ENCODE peak calls at places on chromosome 5, in ten cellular contexts. J is T-helper 17 cell, P is cardiac muscle cell, F is NCI-H510A treated with DMSO at 0.1 percent for 48 hours, L is RPMI7951, Q is neuronal stem cell, G is left cardiac atrium, A is NCI-H1694 treated with DMSO at 0.1 percent for 48 hours, S is Calu3, N is tibial nerve. C is an unnamed sample.
A peak's percentile ranks its signal among the peaks of the same experiment; 100 is the strongest.

GRCh38 chr5:130324953-130325671 is 420.8 kb downstream of the CHSY3 start:
- DNase-seq in J (no peak), P (no peak), F (no peak), L (no peak), Q (no peak), G (no peak), A (no peak), S (no peak), N (no peak), C (no peak)

GRCh38 chr5:5788793-5789192 is 366.3 kb downstream of the ICE1 start:
- DNase-seq in J (no peak), P (no peak), F (no peak), L (no peak), Q (no peak), G (no peak), A (no peak), S (no peak), N (no peak), C (no peak)

GRCh38 chr5:73943375-73943774 is 317.4 kb downstream of the ARHGEF28 start:
- DNase-seq in J (no peak), P (no peak), F (no peak), L (no peak), Q (no peak), G (no peak), A (no peak), S (no peak), N (no peak), C (no peak)

GRCh38 chr5:173238312-173239232 is 3.6 kb upstream of the NKX2-5 start:
- DNase-seq in J (no peak), P (peak; percentile 50), F (peak; percentile 25), L (peak; percentile 12), Q (no peak), G (no peak), A (no peak), S (no peak), N (no peak), C (no peak)

GRCh38 chr5:181205735-181206401 is 872 bp upstream of the TRIM7 start:
- DNase-seq in J (no peak), P (peak; percentile 39), F (no peak), L (no peak), Q (no peak), G (peak; percentile 42), A (no peak), S (no peak), N (no peak), C (no peak)

GRCh38 chr5:8192840-8193239 is 323.9 kb downstream of the MTRR start:
- DNase-seq in J (no peak), P (no peak), F (no peak), L (no peak), Q (no peak), G (no peak), A (no peak), S (no peak), N (no peak), C (no peak)

GRCh38 chr5:162068412-162068811 is 839 bp downstream of the GABRG2 start:
- DNase-seq in J (no peak), P (peak; percentile 89), F (no peak), L (peak; percentile 2), Q (peak; percentile 90), G (peak; percentile 20), A (no peak), S (no peak), N (no peak), C (peak; percentile 37)

GRCh38 chr5:82942083-82942881 is 134.9 kb downstream of the TMEM167A start:
- DNase-seq in J (no peak), P (no peak), F (no peak), L (no peak), Q (no peak), G (no peak), A (no peak), S (no peak), N (no peak), C (no peak)

GRCh38 chr5:36199620-36200019 is 42.1 kb downstream of the NADK2 start:
- DNase-seq in J (no peak), P (no peak), F (no peak), L (no peak), Q (no peak), G (no peak), A (no peak), S (no peak), N (no peak), C (no peak)

GRCh38 chr5:139482050-139482889 is at the start of gene STING1:
- DNase-seq in J (peak; percentile 23), P (peak; percentile 48), F (peak; percentile 86), L (peak; percentile 95), Q (no peak), G (peak; percentile 91), A (peak; percentile 29), S (peak; percentile 89), N (peak; percentile 88), C (peak; percentile 99)

GRCh38 chr5:10702040-10702629 is 58.9 kb downstream of the DAP start:
- DNase-seq in J (no peak), P (no peak), F (no peak), L (peak; percentile 95), Q (no peak), G (peak; percentile 47), A (no peak), S (peak; percentile 50), N (no peak), C (peak; percentile 93)

GRCh38 chr5:16965581-16965980 is 29.5 kb upstream of the MYO10 start:
- DNase-seq in J (no peak), P (no peak), F (no peak), L (no peak), Q (peak; percentile 14), G (no peak), A (no peak), S (no peak), N (no peak), C (no peak)

GRCh38 chr5:147830035-147830434 is 1.4 kb downstream of the SPINK1 start:
- DNase-seq in J (no peak), P (no peak), F (no peak), L (no peak), Q (no peak), G (no peak), A (no peak), S (no peak), N (no peak), C (no peak)

GRCh38 chr5:65482280-65482726 is 583 bp upstream of the ADAMTS6 start:
- DNase-seq in J (no peak), P (peak; percentile 25), F (peak; percentile 33), L (peak; percentile 48), Q (no peak), G (no peak), A (no peak), S (no peak), N (no peak), C (peak; percentile 19)

GRCh38 chr5:83219495-83219894 is 142.1 kb downstream of the XRCC4 start:
- DNase-seq in J (no peak), P (no peak), F (no peak), L (no peak), Q (no peak), G (no peak), A (no peak), S (no peak), N (no peak), C (no peak)

GRCh38 chr5:58497956-58498942 is 7.0 kb downstream of the GAPT start:
- DNase-seq in J (no peak), P (peak; percentile 51), F (peak; percentile 14), L (peak; percentile 11), Q (peak; percentile 12), G (peak; percentile 30), A (no peak), S (peak; percentile 59), N (peak; percentile 71), C (peak; percentile 6)

GRCh38 chr5:179345429-179346321 is at the start of gene ADAMTS2:
- DNase-seq in J (no peak), P (peak; percentile 74), F (no peak), L (peak; percentile 11), Q (peak; percentile 57), G (peak; percentile 73), A (no peak), S (no peak), N (no peak), C (no peak)

GRCh38 chr5:56456002-56456401 is 222.9 kb upstream of the ANKRD55 start:
- DNase-seq in J (no peak), P (no peak), F (no peak), L (peak; percentile 73), Q (no peak), G (no peak), A (no peak), S (no peak), N (no peak), C (peak; percentile 36)

GRCh38 chr5:14208071-14209021 is 65.2 kb downstream of the TRIO start:
- DNase-seq in J (no peak), P (no peak), F (peak; percentile 91), L (peak; percentile 77), Q (no peak), G (no peak), A (no peak), S (no peak), N (no peak), C (peak; percentile 83)

GRCh38 chr5:140042551-140043507 is at the start of gene NRG2:
- DNase-seq in J (peak; percentile 32), P (peak; percentile 86), F (peak; percentile 15), L (peak; percentile 73), Q (peak; percentile 69), G (peak; percentile 66), A (peak; percentile 65), S (peak; percentile 76), N (peak; percentile 47), C (peak; percentile 72)

GRCh38 chr5:111016801-111017200 is 54.7 kb upstream of the TSLP start:
- DNase-seq in J (no peak), P (no peak), F (no peak), L (no peak), Q (no peak), G (no peak), A (no peak), S (no peak), N (no peak), C (no peak)

GRCh38 chr5:36305571-36306326 is 4.0 kb upstream of the RANBP3L start:
- DNase-seq in J (no peak), P (peak; percentile 61), F (peak; percentile 10), L (peak; percentile 61), Q (no peak), G (peak; percentile 62), A (peak; percentile 70), S (peak; percentile 41), N (peak; percentile 47), C (peak; percentile 41)

GRCh38 chr5:96017951-96018350 is 56.3 kb upstream of the ELL2 start:
- DNase-seq in J (no peak), P (no peak), F (no peak), L (no peak), Q (no peak), G (no peak), A (no peak), S (no peak), N (no peak), C (no peak)

GRCh38 chr5:149936700-149937091 is 7.9 kb downstream of the PDE6A start:
- DNase-seq in J (no peak), P (no peak), F (no peak), L (no peak), Q (no peak), G (no peak), A (no peak), S (no peak), N (no peak), C (no peak)

GRCh38 chr5:115194671-115195070 is 25.0 kb upstream of the TRIM36 start:
- DNase-seq in J (no peak), P (no peak), F (no peak), L (peak; percentile 3), Q (no peak), G (no peak), A (no peak), S (no peak), N (no peak), C (no peak)

GRCh38 chr5:91925249-91925648 is 542.1 kb upstream of the ARRDC3 start:
- DNase-seq in J (no peak), P (no peak), F (no peak), L (no peak), Q (no peak), G (no peak), A (no peak), S (no peak), N (no peak), C (no peak)

GRCh38 chr5:141557681-141558136 is 61.1 kb downstream of the DIAPH1 start:
- DNase-seq in J (peak; percentile 66), P (peak; percentile 90), F (peak; percentile 50), L (peak; percentile 97), Q (peak; percentile 87), G (peak; percentile 90), A (peak; percentile 82), S (peak; percentile 91), N (peak; percentile 84), C (peak; percentile 99)